ENCODE peak calls at places on chromosomes 4 and X, in seven cellular contexts. C is progenitor cell of endocrine pancreas; N is MM.1S; M is activated naive CD4-positive, alpha-beta T cell treated with Interleukin-2 at 50 U/mL for 16 hours; Q is NCI-H187 treated with DMSO at 0.1 percent for 48 hours; D is DMS 273 treated with DMSO at 0.1 percent for 48 hours; Y is foreskin fibroblast. I is an unnamed sample.

GRCh38 chr4:115234405-115235093 is 121.1 kb upstream of the NDST4 start:
- DNase-seq in C (no peak), N (peak; percentile 25), M (no peak), Q (no peak), D (no peak), Y (no peak), I (peak; percentile 17)

GRCh38 chr4:2254665-2255500 is 7.0 kb downstream of the MXD4 start:
- DNase-seq in C (no peak), N (no peak), M (no peak), Q (no peak), D (no peak), Y (no peak), I (no peak)

GRCh38 chrX:70422886-70423336 is at the start of gene GDPD2:
- DNase-seq in C (no peak), N (no peak), M (no peak), Q (no peak), D (no peak), Y (no peak), I (no peak)

GRCh38 chr4:174538876-174539250 is 16.6 kb upstream of the HPGD start:
- DNase-seq in C (no peak), N (no peak), M (no peak), Q (no peak), D (no peak), Y (no peak), I (no peak)

GRCh38 chr4:71257761-71258160 is 81.1 kb upstream of the SLC4A4 start:
- DNase-seq in C (no peak), N (no peak), M (no peak), Q (no peak), D (no peak), Y (no peak), I (no peak)

GRCh38 chrX:96182366-96182765 is 502.3 kb upstream of the DIAPH2 start:
- DNase-seq in C (no peak), N (peak; percentile 55), M (no peak), Q (no peak), D (peak; percentile 26), Y (no peak), I (no peak)

GRCh38 chr4:128060130-128060619 is 937 bp upstream of the LARP1B start:
- DNase-seq in C (no peak), N (peak; percentile 21), M (no peak), Q (no peak), D (no peak), Y (no peak), I (no peak)

GRCh38 chrX:23811135-23811781 is 28.3 kb downstream of the SAT1 start:
- DNase-seq in C (no peak), N (no peak), M (no peak), Q (no peak), D (no peak), Y (no peak), I (no peak)

GRCh38 chrX:42519666-42520231 is 258.2 kb downstream of the PPP1R2C start:
- DNase-seq in C (no peak), N (no peak), M (no peak), Q (no peak), D (no peak), Y (peak; percentile 35), I (no peak)

GRCh38 chr4:29058519-29058918 is 1661.7 kb upstream of the PCDH7 start:
- DNase-seq in C (no peak), N (peak; percentile 68), M (no peak), Q (no peak), D (no peak), Y (no peak), I (peak; percentile 52)

GRCh38 chrX:2967998-2968909 is 38.1 kb upstream of the ARSH start:
- DNase-seq in C (no peak), N (no peak), M (peak; percentile 4), Q (no peak), D (peak; percentile 22), Y (peak; percentile 50), I (peak; percentile 75)

GRCh38 chr4:165248102-165248501 is 40.7 kb downstream of the KLHL2 start:
- DNase-seq in C (no peak), N (no peak), M (no peak), Q (no peak), D (no peak), Y (no peak), I (no peak)

GRCh38 chrX:129006491-129006890 is 516.8 kb downstream of the SMARCA1 start:
- DNase-seq in C (no peak), N (no peak), M (no peak), Q (no peak), D (peak; percentile 47), Y (no peak), I (no peak)

I was measured in foreskin melanocyte.